ENCODE peak calls at places on chromosomes 3 and 15, in nine cellular contexts. D is MV-4-11, S is HEK293T, B is NCI-H510A treated with DMSO at 0.1 percent for 48 hours, M is DMS 273 treated with DMSO at 0.1 percent for 48 hours, X is Kasumi-1, K is T-helper 1 cell, C is T-cell, J is T47D. A is an unnamed sample.

GRCh38 chr3:173660645-173661299 is 263.2 kb downstream of the NLGN1 start:
- DNase-seq in D (no peak), S (no peak), B (no peak), M (no peak), X (no peak), K (no peak), C (no peak), J (no peak), A (no peak)

GRCh38 chr3:153599685-153600084 is 437.7 kb downstream of the RAP2B start:
- DNase-seq in D (peak; percentile 29), S (no peak), B (no peak), M (no peak), X (no peak), K (no peak), C (no peak), J (no peak), A (no peak)

GRCh38 chr15:99264125-99264524 is 12.8 kb downstream of the LRRC28 start:
- DNase-seq in D (peak; percentile 20), S (no peak), B (no peak), M (peak; percentile 33), X (no peak), K (no peak), C (no peak), J (no peak), A (no peak)

GRCh38 chr3:24185738-24186384 is 240.8 kb downstream of the NR1D2 start:
- DNase-seq in D (no peak), S (peak; percentile 64), B (no peak), M (no peak), X (peak; percentile 27), K (no peak), C (no peak), J (peak; percentile 23), A (peak; percentile 9)

GRCh38 chr15:96442076-96442475 is 111.6 kb downstream of the NR2F2 start:
- DNase-seq in D (no peak), S (no peak), B (no peak), M (no peak), X (no peak), K (no peak), C (no peak), J (no peak), A (no peak)

GRCh38 chr3:51669241-51670052 is 1.6 kb upstream of the TEX264 start:
- DNase-seq in D (peak; percentile 78), S (peak; percentile 82), B (peak; percentile 69), M (peak; percentile 11), X (peak; percentile 78), K (peak; percentile 75), C (peak; percentile 68), J (peak; percentile 39), A (peak; percentile 56)

GRCh38 chr3:72288955-72289707 is 504.2 kb upstream of the PROK2 start:
- DNase-seq in D (peak; percentile 38), S (no peak), B (peak; percentile 6), M (no peak), X (peak; percentile 73), K (no peak), C (no peak), J (peak; percentile 46), A (no peak)

GRCh38 chr3:57091471-57091870 is 31.0 kb downstream of the SPATA12 start:
- DNase-seq in D (no peak), S (no peak), B (no peak), M (no peak), X (no peak), K (no peak), C (no peak), J (no peak), A (no peak)

GRCh38 chr15:43277231-43277823 is 10.6 kb upstream of the TGM5 start:
- DNase-seq in D (no peak), S (no peak), B (no peak), M (no peak), X (no peak), K (no peak), C (no peak), J (no peak), A (no peak)

GRCh38 chr3:183819831-183820230 is 5.5 kb downstream of the MAP6D1 start:
- DNase-seq in D (no peak), S (no peak), B (no peak), M (no peak), X (no peak), K (no peak), C (no peak), J (no peak), A (no peak)

GRCh38 chr3:37256447-37256846 is 82.1 kb upstream of the LRRFIP2 start:
- DNase-seq in D (peak; percentile 30), S (peak; percentile 20), B (no peak), M (no peak), X (peak; percentile 20), K (no peak), C (no peak), J (no peak), A (no peak)

GRCh38 chr15:62119224-62119925 is 45.7 kb downstream of the C2CD4B start:
- DNase-seq in D (peak; percentile 87), S (no peak), B (peak; percentile 7), M (peak; percentile 44), X (peak; percentile 1), K (no peak), C (no peak), J (no peak), A (no peak)

GRCh38 chr3:63328386-63328785 is 50.3 kb downstream of the SYNPR start:
- DNase-seq in D (no peak), S (no peak), B (no peak), M (no peak), X (no peak), K (no peak), C (no peak), J (no peak), A (no peak)

GRCh38 chr3:146542179-146542578 is 2.2 kb downstream of the PLSCR1 start:
- DNase-seq in D (peak; percentile 74), S (no peak), B (no peak), M (no peak), X (no peak), K (no peak), C (no peak), J (no peak), A (no peak)

GRCh38 chr15:92882697-92883642 is 17.2 kb upstream of the CHD2 start:
- DNase-seq in D (no peak), S (no peak), B (peak; percentile 99), M (no peak), X (peak; percentile 97), K (peak; percentile 26), C (peak; percentile 49), J (no peak), A (no peak)

GRCh38 chr3:171770689-171771620 is 39.3 kb downstream of the PLD1 start:
- DNase-seq in D (peak; percentile 82), S (peak; percentile 67), B (peak; percentile 69), M (peak; percentile 72), X (peak; percentile 91), K (no peak), C (no peak), J (peak; percentile 96), A (no peak)

GRCh38 chr15:32828507-32829186 is 110.8 kb downstream of the GREM1 start:
- DNase-seq in D (no peak), S (no peak), B (no peak), M (no peak), X (no peak), K (no peak), C (no peak), J (no peak), A (no peak)

GRCh38 chr3:86254480-86254879 is 736.5 kb downstream of the VGLL3 start:
- DNase-seq in D (no peak), S (no peak), B (no peak), M (no peak), X (no peak), K (no peak), C (no peak), J (no peak), A (no peak)

GRCh38 chr3:88131695-88132094 is 18.1 kb upstream of the C3orf38 start:
- DNase-seq in D (no peak), S (no peak), B (no peak), M (no peak), X (no peak), K (no peak), C (no peak), J (no peak), A (no peak)

GRCh38 chr3:59978979-59979378 is 929.2 kb upstream of the CFAP20DC start:
- DNase-seq in D (no peak), S (no peak), B (no peak), M (no peak), X (no peak), K (no peak), C (no peak), J (no peak), A (no peak)

GRCh38 chr3:169812124-169812843 is 386 bp upstream of the LRRIQ4 start:
- DNase-seq in D (peak; percentile 54), S (peak; percentile 63), B (peak; percentile 77), M (no peak), X (peak; percentile 76), K (peak; percentile 10), C (peak; percentile 42), J (no peak), A (no peak)

GRCh38 chr15:98067339-98067738 is 106.8 kb downstream of the ARRDC4 start:
- DNase-seq in D (peak; percentile 59), S (no peak), B (no peak), M (no peak), X (no peak), K (no peak), C (no peak), J (no peak), A (no peak)

GRCh38 chr3:21641959-21642358 is 109.1 kb downstream of the ZNF385D start:
- DNase-seq in D (no peak), S (no peak), B (no peak), M (no peak), X (no peak), K (no peak), C (no peak), J (no peak), A (no peak)

GRCh38 chr15:62449638-62450037 is 284.6 kb upstream of the C2CD4B start:
- DNase-seq in D (no peak), S (no peak), B (no peak), M (no peak), X (no peak), K (no peak), C (no peak), J (no peak), A (no peak)

A was measured in NCI-H1694.